ENCODE peak calls at places on chromosomes 2 and 18, in five cellular contexts. W, A, K, J and I are unnamed samples.
A peak's percentile ranks its signal among the peaks of the same experiment; 100 is the strongest.

GRCh38 chr2:99974966-99975365 is 167.4 kb downstream of the AFF3 start:
- DNase-seq in W (no peak), A (no peak), K (no peak), J (peak; percentile 16), I (no peak)

GRCh38 chr18:75752864-75753263 is 325.4 kb upstream of the SMIM21 start:
- DNase-seq in W (no peak), A (no peak), K (no peak), J (no peak), I (no peak)

GRCh38 chr2:178473373-178473772 is 5.0 kb downstream of the FKBP7 start:
- DNase-seq in W (no peak), A (no peak), K (no peak), J (no peak), I (no peak)

GRCh38 chr2:126085396-126085795 is 570.6 kb upstream of the GYPC start:
- DNase-seq in W (no peak), A (no peak), K (no peak), J (no peak), I (no peak)

GRCh38 chr2:219688560-219689445 is 61.4 kb downstream of the SLC4A3 start:
- DNase-seq in W (no peak), A (no peak), K (peak; percentile 72), J (no peak), I (no peak)

GRCh38 chr18:63890226-63890949 is 2.9 kb downstream of the SERPINB2 start:
- DNase-seq in W (no peak), A (no peak), K (no peak), J (no peak), I (no peak)

GRCh38 chr2:96537734-96538486 is 1.4 kb downstream of the ARID5A start:
- DNase-seq in W (no peak), A (peak; percentile 55), K (no peak), J (no peak), I (no peak)

GRCh38 chr2:159508140-159508539 is 108.2 kb downstream of the BAZ2B start:
- DNase-seq in W (no peak), A (no peak), K (no peak), J (no peak), I (no peak)

GRCh38 chr2:108139521-108139920 is 100.2 kb upstream of the SULT1C3 start:
- DNase-seq in W (no peak), A (no peak), K (peak; percentile 13), J (no peak), I (peak; percentile 14)

GRCh38 chr2:118981627-118982026 is 39.6 kb downstream of the MARCO start:
- DNase-seq in W (no peak), A (no peak), K (no peak), J (no peak), I (no peak)

GRCh38 chr2:40395169-40396023 is 56.5 kb downstream of the SLC8A1 start:
- DNase-seq in W (no peak), A (no peak), K (no peak), J (no peak), I (no peak)

GRCh38 chr18:7749510-7749981 is 182.4 kb downstream of the PTPRM start:
- DNase-seq in W (no peak), A (no peak), K (no peak), J (no peak), I (peak; percentile 50)

GRCh38 chr2:131039535-131039907 is 53.7 kb downstream of the FAM168B start:
- DNase-seq in W (no peak), A (no peak), K (no peak), J (no peak), I (no peak)

GRCh38 chr2:142876423-142876822 is 1.0 kb upstream of the KYNU start:
- DNase-seq in W (no peak), A (no peak), K (no peak), J (no peak), I (no peak)

GRCh38 chr2:22829806-22830205 is 555.2 kb upstream of the KLHL29 start:
- DNase-seq in W (no peak), A (no peak), K (no peak), J (no peak), I (no peak)